ENCODE peak calls at places on chromosome 20, in eight cellular contexts. T is HEK293T, B is H7, U is NCI-H2029 treated with DMSO at 0.1 percent for 48 hours, J is T-helper 1 cell, C is T-helper 2 cell, O is mesendoderm, N is thoracic aorta. F is an unnamed sample.

GRCh38 chr20:10649817-10650200 is 24.0 kb downstream of the JAG1 start:
- DNase-seq in T (no peak), O (no peak), N (no peak), J (no peak), C (no peak), U (no peak), B (no peak), F (no peak)

GRCh38 chr20:38349856-38350255 is 3.6 kb downstream of the LBP start:
- DNase-seq in U (no peak), T (no peak), C (no peak), J (no peak), N (no peak), O (no peak), B (no peak), F (no peak)

GRCh38 chr20:51533291-51534172 is 9.0 kb downstream of the NFATC2 start:
- DNase-seq in O (no peak), B (no peak), J (no peak), N (no peak), U (no peak), C (no peak), T (no peak), F (no peak)

GRCh38 chr20:2783908-2784566 is 16.4 kb downstream of the CPXM1 start:
- DNase-seq in U (no peak), N (no peak), B (no peak), T (no peak), C (no peak), O (no peak), J (no peak), F (no peak)

GRCh38 chr20:38730167-38730988 is 6.1 kb downstream of the SLC32A1 start:
- DNase-seq in U (no peak), C (no peak), N (no peak), B (peak; percentile 48), T (no peak), O (peak; percentile 8), J (no peak), F (no peak)

GRCh38 chr20:50038574-50038991 is 55.8 kb downstream of the SNAI1 start:
- DNase-seq in C (no peak), N (no peak), U (no peak), J (no peak), O (no peak), B (peak; percentile 84), T (no peak), F (no peak)

GRCh38 chr20:8368680-8369079 is 236.6 kb downstream of the PLCB1 start:
- DNase-seq in J (no peak), C (no peak), U (no peak), T (no peak), B (no peak), N (no peak), O (no peak), F (no peak)

GRCh38 chr20:19695081-19695480 is 63.0 kb upstream of the RIN2 start:
- DNase-seq in J (no peak), N (no peak), O (peak; percentile 7), U (no peak), B (no peak), T (no peak), C (no peak), F (no peak)

GRCh38 chr20:41171736-41172295 is 34.5 kb downstream of the PLCG1 start:
- DNase-seq in N (no peak), B (peak; percentile 16), C (no peak), T (no peak), J (no peak), U (no peak), O (no peak), F (no peak)

GRCh38 chr20:61694666-61695065 is 371.0 kb downstream of the TAF4 start:
- DNase-seq in T (no peak), B (no peak), J (no peak), C (no peak), U (no peak), O (no peak), N (no peak), F (no peak)

GRCh38 chr20:62321978-62322377 is 19.2 kb downstream of the ADRM1 start:
- DNase-seq in J (no peak), O (no peak), C (no peak), N (no peak), T (no peak), U (no peak), B (no peak), F (no peak)

GRCh38 chr20:61560361-61560853 is 308.3 kb downstream of the CDH4 start:
- DNase-seq in T (peak; percentile 12), C (no peak), O (peak; percentile 77), N (no peak), J (no peak), B (peak; percentile 88), U (no peak), F (no peak)

GRCh38 chr20:8187740-8188139 is 55.7 kb downstream of the PLCB1 start:
- DNase-seq in O (no peak), C (no peak), N (no peak), J (no peak), U (no peak), T (no peak), B (no peak), F (no peak)

GRCh38 chr20:48932375-48932941 is 10.9 kb downstream of the ARFGEF2 start:
- DNase-seq in T (no peak), B (no peak), N (no peak), U (no peak), O (no peak), C (no peak), J (no peak), F (no peak)

GRCh38 chr20:48025061-48025515 is 239.8 kb upstream of the SULF2 start:
- DNase-seq in O (peak; percentile 51), B (peak; percentile 72), N (no peak), T (no peak), J (no peak), U (no peak), C (no peak), F (no peak)

GRCh38 chr20:63829943-63830820 is 882 bp downstream of the ZBTB46 start:
- DNase-seq in O (peak; percentile 61), J (no peak), C (no peak), N (no peak), U (no peak), T (peak; percentile 51), B (peak; percentile 93), F (no peak)

GRCh38 chr20:10625641-10626040 is 48.2 kb downstream of the JAG1 start:
- DNase-seq in B (no peak), U (no peak), J (no peak), N (no peak), O (peak; percentile 44), T (no peak), C (no peak), F (no peak)

F was measured in neural crest cell.